ENCODE peak calls at places on chromosomes 7 and 10, in seven cellular contexts. One of them, this sample, is unnamed.
A peak's percentile ranks its signal among the peaks of the same experiment; 100 is the strongest.

GRCh38 chr7:18165176-18165575 is 137.5 kb upstream of the PRPS1L1 start:
- DNase-seq in sigmoid colon: no peak
- DNase-seq in Panc1: no peak
- DNase-seq in left ventricle myocardium inferior: no peak
- DNase-seq in astrocyte: no peak
- DNase-seq in hepatocyte: peak; percentile 16
- DNase-seq in prostate gland: no peak
- DNase-seq in this sample: no peak

GRCh38 chr7:30459591-30460245 is 18.9 kb downstream of the NOD1 start:
- DNase-seq in prostate gland: no peak
- DNase-seq in Panc1: no peak
- DNase-seq in sigmoid colon: peak; percentile 93
- DNase-seq in astrocyte: peak; percentile 97
- DNase-seq in hepatocyte: peak; percentile 87
- DNase-seq in left ventricle myocardium inferior: no peak
- DNase-seq in this sample: no peak

GRCh38 chr10:132560248-132560731 is 22.7 kb downstream of the INPP5A start:
- DNase-seq in astrocyte: no peak
- DNase-seq in prostate gland: no peak
- DNase-seq in left ventricle myocardium inferior: no peak
- DNase-seq in sigmoid colon: peak; percentile 71
- DNase-seq in hepatocyte: no peak
- DNase-seq in Panc1: no peak
- DNase-seq in this sample: no peak

GRCh38 chr10:84205049-84205852 is 10.9 kb downstream of the CDHR1 start:
- DNase-seq in hepatocyte: peak; percentile 72
- DNase-seq in Panc1: peak; percentile 55
- DNase-seq in prostate gland: peak; percentile 34
- DNase-seq in sigmoid colon: no peak
- DNase-seq in left ventricle myocardium inferior: peak; percentile 49
- DNase-seq in astrocyte: no peak
- DNase-seq in this sample: peak; percentile 57

GRCh38 chr7:128591705-128592104 is 80.4 kb upstream of the GARIN1A start:
- DNase-seq in prostate gland: no peak
- DNase-seq in sigmoid colon: no peak
- DNase-seq in hepatocyte: no peak
- DNase-seq in left ventricle myocardium inferior: no peak
- DNase-seq in astrocyte: no peak
- DNase-seq in Panc1: no peak
- DNase-seq in this sample: no peak

GRCh38 chr10:124162774-124163354 is 69.5 kb upstream of the CHST15 start:
- DNase-seq in Panc1: no peak
- DNase-seq in astrocyte: no peak
- DNase-seq in hepatocyte: no peak
- DNase-seq in left ventricle myocardium inferior: no peak
- DNase-seq in prostate gland: no peak
- DNase-seq in sigmoid colon: peak; percentile 9
- DNase-seq in this sample: no peak

GRCh38 chr10:48890904-48891839 is 48.5 kb downstream of the LRRC18 start:
- DNase-seq in astrocyte: no peak
- DNase-seq in prostate gland: no peak
- DNase-seq in left ventricle myocardium inferior: no peak
- DNase-seq in hepatocyte: no peak
- DNase-seq in sigmoid colon: no peak
- DNase-seq in Panc1: no peak
- DNase-seq in this sample: no peak

GRCh38 chr7:150937848-150938561 is 40.1 kb downstream of the KCNH2 start:
- DNase-seq in astrocyte: peak; percentile 55
- DNase-seq in hepatocyte: no peak
- DNase-seq in prostate gland: no peak
- DNase-seq in sigmoid colon: peak; percentile 67
- DNase-seq in left ventricle myocardium inferior: no peak
- DNase-seq in Panc1: no peak
- DNase-seq in this sample: no peak

GRCh38 chr7:42831051-42831952 is 80.6 kb downstream of the C7orf25 start:
- DNase-seq in prostate gland: peak; percentile 53
- DNase-seq in astrocyte: peak; percentile 61
- DNase-seq in hepatocyte: peak; percentile 63
- DNase-seq in left ventricle myocardium inferior: peak; percentile 17
- DNase-seq in Panc1: no peak
- DNase-seq in sigmoid colon: peak; percentile 80
- DNase-seq in this sample: no peak

GRCh38 chr7:82481499-82482097 is 38.0 kb upstream of the CACNA2D1 start:
- DNase-seq in hepatocyte: peak; percentile 9
- DNase-seq in prostate gland: no peak
- DNase-seq in left ventricle myocardium inferior: no peak
- DNase-seq in sigmoid colon: no peak
- DNase-seq in astrocyte: peak; percentile 2
- DNase-seq in Panc1: peak; percentile 28
- DNase-seq in this sample: no peak

GRCh38 chr7:2264158-2264557 is 22.1 kb downstream of the NUDT1 start:
- DNase-seq in left ventricle myocardium inferior: no peak
- DNase-seq in sigmoid colon: no peak
- DNase-seq in hepatocyte: no peak
- DNase-seq in Panc1: no peak
- DNase-seq in astrocyte: no peak
- DNase-seq in prostate gland: no peak
- DNase-seq in this sample: no peak

GRCh38 chr7:36712015-36712414 is 12.3 kb downstream of the AOAH start:
- DNase-seq in left ventricle myocardium inferior: no peak
- DNase-seq in sigmoid colon: no peak
- DNase-seq in hepatocyte: no peak
- DNase-seq in Panc1: no peak
- DNase-seq in prostate gland: no peak
- DNase-seq in astrocyte: peak; percentile 55
- DNase-seq in this sample: no peak

GRCh38 chr10:79310911-79311573 is 36.2 kb upstream of the PPIF start:
- DNase-seq in hepatocyte: no peak
- DNase-seq in left ventricle myocardium inferior: peak; percentile 12
- DNase-seq in sigmoid colon: no peak
- DNase-seq in Panc1: no peak
- DNase-seq in prostate gland: no peak
- DNase-seq in astrocyte: no peak
- DNase-seq in this sample: no peak

GRCh38 chr10:78802866-78803265 is 265.9 kb upstream of the ZMIZ1 start:
- DNase-seq in astrocyte: peak; percentile 56
- DNase-seq in left ventricle myocardium inferior: peak; percentile 74
- DNase-seq in sigmoid colon: peak; percentile 84
- DNase-seq in Panc1: no peak
- DNase-seq in hepatocyte: peak; percentile 81
- DNase-seq in prostate gland: peak; percentile 53
- DNase-seq in this sample: no peak

GRCh38 chr10:132544744-132545658 is 7.4 kb downstream of the INPP5A start:
- DNase-seq in Panc1: no peak
- DNase-seq in sigmoid colon: peak; percentile 63
- DNase-seq in left ventricle myocardium inferior: peak; percentile 13
- DNase-seq in astrocyte: no peak
- DNase-seq in hepatocyte: no peak
- DNase-seq in prostate gland: no peak
- DNase-seq in this sample: no peak

GRCh38 chr7:118476036-118476435 is 251.5 kb downstream of the ANKRD7 start:
- DNase-seq in prostate gland: no peak
- DNase-seq in Panc1: no peak
- DNase-seq in hepatocyte: no peak
- DNase-seq in sigmoid colon: no peak
- DNase-seq in astrocyte: no peak
- DNase-seq in left ventricle myocardium inferior: no peak
- DNase-seq in this sample: no peak

GRCh38 chr7:78307892-78308291 is 509.3 kb downstream of the PHTF2 start:
- DNase-seq in astrocyte: no peak
- DNase-seq in left ventricle myocardium inferior: no peak
- DNase-seq in Panc1: no peak
- DNase-seq in prostate gland: no peak
- DNase-seq in sigmoid colon: no peak
- DNase-seq in hepatocyte: no peak
- DNase-seq in this sample: no peak

GRCh38 chr10:34228066-34228465 is 587.0 kb downstream of the PARD3 start:
- DNase-seq in sigmoid colon: no peak
- DNase-seq in astrocyte: no peak
- DNase-seq in left ventricle myocardium inferior: no peak
- DNase-seq in prostate gland: no peak
- DNase-seq in hepatocyte: no peak
- DNase-seq in Panc1: no peak
- DNase-seq in this sample: no peak

GRCh38 chr7:111088328-111088727 is 2.6 kb upstream of the LRRN3 start:
- DNase-seq in prostate gland: no peak
- DNase-seq in hepatocyte: no peak
- DNase-seq in sigmoid colon: no peak
- DNase-seq in astrocyte: no peak
- DNase-seq in Panc1: no peak
- DNase-seq in left ventricle myocardium inferior: no peak
- DNase-seq in this sample: no peak

GRCh38 chr7:157644946-157645345 is 308.1 kb downstream of the DNAJB6 start:
- DNase-seq in astrocyte: no peak
- DNase-seq in left ventricle myocardium inferior: no peak
- DNase-seq in sigmoid colon: no peak
- DNase-seq in hepatocyte: no peak
- DNase-seq in prostate gland: no peak
- DNase-seq in Panc1: no peak
- DNase-seq in this sample: no peak

GRCh38 chr7:162583-163297 is 29.6 kb upstream of the FAM20C start:
- DNase-seq in prostate gland: no peak
- DNase-seq in astrocyte: no peak
- DNase-seq in sigmoid colon: no peak
- DNase-seq in Panc1: no peak
- DNase-seq in left ventricle myocardium inferior: no peak
- DNase-seq in hepatocyte: no peak
- DNase-seq in this sample: no peak

GRCh38 chr7:130394421-130395188 is 14.3 kb downstream of the CPA1 start:
- DNase-seq in sigmoid colon: no peak
- DNase-seq in hepatocyte: no peak
- DNase-seq in left ventricle myocardium inferior: no peak
- DNase-seq in prostate gland: no peak
- DNase-seq in astrocyte: no peak
- DNase-seq in Panc1: no peak
- DNase-seq in this sample: peak; percentile 44

DNA sequence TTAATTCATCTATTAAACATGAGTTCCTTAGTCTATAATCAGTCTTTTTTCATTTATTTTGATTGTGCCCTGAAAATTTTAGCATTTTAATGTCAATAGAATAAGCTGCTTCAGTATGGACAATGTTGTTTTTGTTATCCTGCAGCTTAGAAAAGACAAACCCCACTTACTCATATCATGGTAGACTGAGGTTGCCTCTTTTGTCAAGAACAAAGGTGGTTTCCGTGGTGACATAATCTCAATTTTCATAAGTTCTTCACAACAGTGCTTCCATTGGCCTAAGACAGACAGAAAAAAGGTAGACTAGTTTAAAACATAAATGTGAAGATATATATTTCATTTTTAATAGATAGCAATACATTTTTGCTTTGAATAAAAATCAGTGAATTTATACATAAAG is 69.1 kb downstream of the RTKN2 start:
- DNase-seq in prostate gland: no peak
- DNase-seq in astrocyte: no peak
- DNase-seq in sigmoid colon: no peak
- DNase-seq in left ventricle myocardium inferior: no peak
- DNase-seq in Panc1: no peak
- DNase-seq in hepatocyte: peak; percentile 9
- DNase-seq in this sample: no peak
- H3K4me3 ChIP-seq in prostate gland: no peak overlapping the region
- H3K4me3 ChIP-seq in astrocyte: no peak overlapping the region
- H3K4me3 ChIP-seq in sigmoid colon: no peak overlapping the region
- H3K4me3 ChIP-seq in left ventricle myocardium inferior: no peak overlapping the region
- H3K4me3 ChIP-seq in Panc1: no peak overlapping the region
- H3K4me3 ChIP-seq in hepatocyte: no peak overlapping the region
- H3K4me3 ChIP-seq in this sample: no peak overlapping the region

GRCh38 chr10:77530011-77530410 is 107.6 kb downstream of the KCNMA1 start:
- DNase-seq in Panc1: no peak
- DNase-seq in left ventricle myocardium inferior: no peak
- DNase-seq in astrocyte: no peak
- DNase-seq in hepatocyte: no peak
- DNase-seq in sigmoid colon: no peak
- DNase-seq in prostate gland: no peak
- DNase-seq in this sample: no peak

GRCh38 chr10:77533887-77534278 is 103.7 kb downstream of the KCNMA1 start:
- DNase-seq in prostate gland: no peak
- DNase-seq in sigmoid colon: no peak
- DNase-seq in astrocyte: no peak
- DNase-seq in hepatocyte: no peak
- DNase-seq in left ventricle myocardium inferior: no peak
- DNase-seq in Panc1: no peak
- DNase-seq in this sample: no peak

GRCh38 chr10:77533156-77533886 is 104.3 kb downstream of the KCNMA1 start:
- DNase-seq in left ventricle myocardium inferior: no peak
- DNase-seq in prostate gland: no peak
- DNase-seq in hepatocyte: peak; percentile 46
- DNase-seq in astrocyte: no peak
- DNase-seq in sigmoid colon: no peak
- DNase-seq in Panc1: no peak
- DNase-seq in this sample: no peak

GRCh38 chr10:77532068-77532467 is 105.5 kb downstream of the KCNMA1 start:
- DNase-seq in sigmoid colon: no peak
- DNase-seq in prostate gland: no peak
- DNase-seq in astrocyte: peak; percentile 82
- DNase-seq in hepatocyte: no peak
- DNase-seq in Panc1: peak; percentile 47
- DNase-seq in left ventricle myocardium inferior: no peak
- DNase-seq in this sample: no peak

DNA sequence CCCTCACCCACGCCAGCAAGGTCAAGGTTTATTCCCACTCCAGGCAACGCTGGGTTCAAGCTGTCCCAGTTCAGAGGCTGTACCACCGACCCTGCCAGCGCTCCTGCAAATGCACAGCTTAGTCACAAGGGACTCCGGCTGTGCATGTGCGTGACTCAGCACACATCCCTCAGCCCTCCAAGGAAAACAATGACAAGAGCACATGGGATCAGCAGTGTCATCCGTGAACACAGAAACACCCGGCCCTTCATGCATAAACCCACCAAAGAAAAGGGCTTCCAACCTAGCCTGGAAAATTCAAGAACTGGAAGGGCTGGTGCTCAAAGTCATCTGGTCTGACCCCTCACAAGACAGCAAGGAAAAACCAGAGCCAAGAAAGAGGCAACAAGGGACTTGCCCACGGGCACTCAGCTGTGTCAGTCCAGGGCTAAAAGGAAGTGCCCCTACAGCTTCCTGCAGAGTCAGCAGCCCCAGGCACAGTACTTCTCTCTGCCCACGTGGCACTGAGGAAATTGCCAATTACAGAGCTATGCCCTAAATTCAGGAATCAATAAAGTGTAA is 106.1 kb downstream of the KCNMA1 start:
- DNase-seq in left ventricle myocardium inferior: no peak
- DNase-seq in sigmoid colon: peak; percentile 82
- DNase-seq in Panc1: peak; percentile 87
- DNase-seq in hepatocyte: peak; percentile 55
- DNase-seq in prostate gland: no peak
- DNase-seq in astrocyte: peak; percentile 84
- DNase-seq in this sample: no peak
- H3K4me1 ChIP-seq in left ventricle myocardium inferior: no peaks in the 10 kb centered on the region
- H3K4me1 ChIP-seq in sigmoid colon: peaks cover 75% of the 10 kb centered on the region
- H3K4me1 ChIP-seq in Panc1: peaks cover 72% of the 10 kb centered on the region
- H3K4me1 ChIP-seq in hepatocyte: peaks cover 14% of the 10 kb centered on the region
- H3K4me1 ChIP-seq in prostate gland: no peaks in the 10 kb centered on the region
- H3K4me1 ChIP-seq in astrocyte: peaks cover 47% of the 10 kb centered on the region
- H3K4me1 ChIP-seq in this sample: no peaks in the 10 kb centered on the region

GRCh38 chr7:26151953-26152781 is at the start of gene NFE2L3:
- DNase-seq in hepatocyte: peak; percentile 89
- DNase-seq in Panc1: no peak
- DNase-seq in astrocyte: peak; percentile 37
- DNase-seq in left ventricle myocardium inferior: peak; percentile 68
- DNase-seq in prostate gland: peak; percentile 55
- DNase-seq in sigmoid colon: peak; percentile 69
- DNase-seq in this sample: peak; percentile 78
- H3K4me3 ChIP-seq in hepatocyte: peak within 1 kb of the TSS; percentile 55
- H3K4me3 ChIP-seq in Panc1: peak within 1 kb of the TSS; percentile 88
- H3K4me3 ChIP-seq in astrocyte: peak within 1 kb of the TSS; percentile 57
- H3K4me3 ChIP-seq in left ventricle myocardium inferior: peak within 1 kb of the TSS; percentile 71
- H3K4me3 ChIP-seq in prostate gland: peak within 1 kb of the TSS; percentile 42
- H3K4me3 ChIP-seq in sigmoid colon: peak within 1 kb of the TSS; percentile 57
- H3K4me3 ChIP-seq in this sample: peak within 1 kb of the TSS; percentile 72

GRCh38 chr7:26200113-26200443 is 468 bp downstream of the HNRNPA2B1 start:
- DNase-seq in hepatocyte: peak; percentile 86
- DNase-seq in prostate gland: peak; percentile 62
- DNase-seq in Panc1: no peak
- DNase-seq in sigmoid colon: peak; percentile 84
- DNase-seq in astrocyte: no peak
- DNase-seq in left ventricle myocardium inferior: peak; percentile 65
- DNase-seq in this sample: peak; percentile 79
- H3K4me1 ChIP-seq in hepatocyte: peaks cover 31% of the 10 kb centered on the region
- H3K4me1 ChIP-seq in prostate gland: peaks cover 16% of the 10 kb centered on the region
- H3K4me1 ChIP-seq in Panc1: peaks cover 40% of the 10 kb centered on the region
- H3K4me1 ChIP-seq in sigmoid colon: peaks cover 51% of the 10 kb centered on the region
- H3K4me1 ChIP-seq in astrocyte: peaks cover 26% of the 10 kb centered on the region
- H3K4me1 ChIP-seq in left ventricle myocardium inferior: peaks cover 87% of the 10 kb centered on the region
- H3K4me1 ChIP-seq in this sample: peaks cover 38% of the 10 kb centered on the region